ENCODE peak calls at places on chromosomes 6 and 20, in nine cellular contexts. B, O, S, P, G, A, Q, L and J are unnamed samples.

GRCh38 chr6:1020133-1020532 is 291.8 kb upstream of the FOXQ1 start:
- DNase-seq in O (no peak), A (no peak), L (no peak), Q (no peak), B (no peak), S (no peak), P (no peak), G (no peak), J (no peak)

GRCh38 chr20:38968090-38968489 is 5.9 kb downstream of the DHX35 start:
- DNase-seq in L (no peak), S (no peak), Q (no peak), B (no peak), P (no peak), G (no peak), A (no peak), O (no peak), J (no peak)

GRCh38 chr20:833450-834150 is at the start of gene FAM110A:
- DNase-seq in Q (peak; percentile 96), O (peak; percentile 90), S (peak; percentile 96), L (peak; percentile 97), P (peak; percentile 97), A (peak; percentile 98), B (peak; percentile 94), G (peak; percentile 96), J (peak; percentile 93)

GRCh38 chr20:25065625-25066338 is 7.8 kb upstream of the ACSS1 start:
- DNase-seq in G (peak; percentile 65), Q (peak; percentile 58), B (peak; percentile 61), L (peak; percentile 73), S (no peak), P (peak; percentile 71), A (peak; percentile 72), O (peak; percentile 29), J (peak; percentile 41)

GRCh38 chr6:25670793-25671513 is 18.9 kb downstream of the SCGN start:
- DNase-seq in L (peak; percentile 58), A (no peak), S (no peak), Q (no peak), O (no peak), B (no peak), P (no peak), G (peak; percentile 49), J (no peak)

GRCh38 chr20:4767084-4767483 is 45.4 kb downstream of the PRND start:
- DNase-seq in G (no peak), B (no peak), A (no peak), O (no peak), L (no peak), Q (no peak), P (no peak), S (no peak), J (no peak)

GRCh38 chr6:156347251-156348049 is 429.7 kb upstream of the ARID1B start:
- DNase-seq in P (no peak), L (peak; percentile 5), A (no peak), B (no peak), S (no peak), Q (no peak), G (no peak), O (no peak), J (no peak)

GRCh38 chr20:1393507-1393882 is 641 bp upstream of the FKBP1A start:
- DNase-seq in P (no peak), B (no peak), G (no peak), Q (no peak), A (no peak), S (no peak), L (no peak), O (no peak), J (no peak)

GRCh38 chr20:36285746-36286447 is 20.2 kb upstream of the DLGAP4 start:
- DNase-seq in S (no peak), G (no peak), P (no peak), O (no peak), L (no peak), B (no peak), Q (no peak), A (no peak), J (no peak)

GRCh38 chr6:20631525-20631924 is 97.3 kb downstream of the CDKAL1 start:
- DNase-seq in A (no peak), S (no peak), P (no peak), O (no peak), Q (no peak), B (peak; percentile 6), G (no peak), L (peak; percentile 11), J (no peak)

GRCh38 chr20:17738154-17738553 is 38.4 kb downstream of the BANF2 start:
- DNase-seq in O (no peak), P (no peak), G (no peak), L (no peak), A (no peak), Q (no peak), S (no peak), B (no peak), J (no peak)

GRCh38 chr6:21359926-21360325 is 233.6 kb upstream of the SOX4 start:
- DNase-seq in L (no peak), G (no peak), O (no peak), Q (no peak), P (no peak), B (no peak), S (no peak), A (no peak), J (no peak)

GRCh38 chr6:89952696-89953095 is 58.4 kb downstream of the GJA10 start:
- DNase-seq in A (peak; percentile 12), Q (no peak), L (peak; percentile 83), P (no peak), O (no peak), B (peak; percentile 62), S (no peak), G (peak; percentile 11), J (no peak)

GRCh38 chr6:98136333-98136732 is 698.0 kb upstream of the POU3F2 start:
- DNase-seq in S (no peak), L (no peak), Q (no peak), O (no peak), B (no peak), A (no peak), P (no peak), G (no peak), J (no peak)

GRCh38 chr6:52499681-52500239 is 77.1 kb downstream of the TRAM2 start:
- DNase-seq in G (no peak), O (no peak), Q (no peak), B (no peak), L (no peak), S (no peak), P (no peak), A (no peak), J (no peak)
- TF ChIP-seq CTCF in G (no peak), O (no peak), Q (no peak), B (no peak), L (no peak), S (no peak), P (no peak), A (no peak), J (no peak)

DNA sequence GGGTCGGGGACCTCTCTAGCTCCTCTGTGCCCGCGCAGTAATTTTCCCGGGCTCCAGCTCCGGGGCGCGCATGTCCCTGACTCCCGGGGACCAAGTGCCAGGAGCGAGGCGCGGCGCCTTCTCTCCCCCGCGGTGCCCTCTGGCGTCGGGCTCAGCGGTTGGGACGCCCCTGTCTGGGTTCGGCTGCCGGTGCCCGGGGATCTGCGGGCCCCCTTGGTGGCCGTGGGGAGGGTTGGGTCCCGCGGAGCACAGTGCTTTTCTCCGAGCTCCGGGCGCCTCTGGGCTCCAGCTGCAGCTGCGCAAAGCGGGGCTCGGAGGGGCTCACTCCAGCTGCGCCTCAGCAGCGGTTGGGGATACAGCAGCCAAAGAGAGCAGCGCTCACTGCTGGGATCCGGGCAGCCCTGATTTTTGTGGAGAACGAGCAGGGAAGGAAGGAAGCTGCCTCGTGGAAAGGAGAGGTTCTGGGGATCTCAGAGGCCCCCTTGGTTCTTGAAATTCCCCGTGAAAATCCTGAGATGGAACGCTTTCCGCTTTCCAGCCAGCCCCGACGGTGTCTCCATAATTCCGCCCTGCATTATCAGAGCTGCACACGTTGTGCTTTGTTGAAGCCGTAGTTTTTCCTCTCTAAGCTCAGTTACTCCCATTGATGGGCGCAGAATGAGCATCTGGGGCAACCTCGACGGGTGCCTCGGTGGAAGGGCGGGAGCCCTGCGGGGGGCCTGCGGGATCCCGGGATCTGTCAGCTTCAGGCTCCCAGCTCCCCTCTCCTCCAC is 863 bp downstream of the PPP1R14C start:
- DNase-seq in O (peak; percentile 32), B (no peak), G (no peak), A (peak; percentile 38), P (peak; percentile 61), Q (no peak), S (no peak), L (no peak), J (peak; percentile 46)
- TF ChIP-seq CTCF in O (no peak), B (no peak), G (no peak), A (no peak), P (no peak), Q (no peak), S (no peak), L (no peak), J (no peak)

GRCh38 chr20:8535403-8536003 is 403.4 kb downstream of the PLCB1 start:
- DNase-seq in B (peak; percentile 4), G (peak; percentile 38), S (no peak), P (no peak), O (peak; percentile 26), Q (no peak), A (no peak), L (no peak), J (peak; percentile 23)
- TF ChIP-seq CTCF in B (peak; percentile 65), G (peak; percentile 65), S (peak; percentile 59), P (peak; percentile 11), O (peak; percentile 51), Q (no peak), A (no peak), L (peak; percentile 21), J (peak; percentile 68)

DNA sequence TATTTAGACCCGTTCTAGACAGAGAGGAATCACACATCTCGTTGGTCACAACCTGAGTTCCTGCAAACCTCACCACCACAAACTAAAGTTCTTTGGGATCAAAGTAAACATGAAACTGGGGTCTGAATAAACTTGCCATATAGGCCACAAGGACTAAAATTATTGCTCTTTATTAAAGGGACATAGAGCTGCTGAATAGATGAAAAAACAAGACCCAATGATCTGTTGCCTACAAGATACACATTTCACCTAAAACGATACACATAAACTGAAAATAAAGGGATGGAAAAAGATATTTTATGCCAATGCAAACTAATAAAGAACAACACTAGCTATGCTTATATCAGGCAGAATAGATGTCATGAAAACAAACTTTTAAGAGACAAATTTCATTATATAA is 623.0 kb downstream of the TBC1D32 start:
- DNase-seq in Q (no peak), A (no peak), L (no peak), B (no peak), P (no peak), O (no peak), S (no peak), G (no peak), J (no peak)
- TF ChIP-seq CTCF in Q (no peak), A (no peak), L (no peak), B (no peak), P (no peak), O (no peak), S (no peak), G (no peak), J (no peak)

DNA sequence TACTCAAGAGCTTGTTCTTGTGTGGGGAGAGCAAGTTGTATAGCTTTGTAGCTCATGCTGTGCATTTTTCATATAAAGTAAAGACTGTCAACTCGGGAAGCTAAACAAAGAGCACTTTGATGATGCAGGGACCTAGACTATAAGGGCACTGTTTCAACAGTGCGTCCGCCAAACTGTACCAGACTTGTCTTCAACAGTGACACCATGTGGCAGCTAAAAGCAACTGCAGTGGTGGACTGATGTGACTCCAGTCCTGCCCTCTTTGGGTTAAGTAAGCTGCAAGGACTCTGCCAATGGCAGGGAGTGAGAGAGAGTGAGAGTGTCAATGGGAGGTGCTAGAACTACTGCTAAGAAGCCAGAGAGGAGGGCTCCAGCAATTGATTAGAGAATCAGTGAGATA is 48.1 kb upstream of the MC3R start:
- DNase-seq in G (no peak), O (no peak), Q (no peak), P (no peak), A (no peak), L (no peak), S (no peak), B (no peak), J (no peak)
- TF ChIP-seq CTCF in G (peak; percentile 32), O (peak; percentile 16), Q (no peak), P (no peak), A (no peak), L (peak; percentile 20), S (peak; percentile 32), B (no peak), J (peak; percentile 23)